ENCODE peak calls at places on chromosomes 1 and 21, in ten cellular contexts. Z is cardiac muscle cell, B is BE2C, E is fibroblast of lung, F is lower lobe of right lung, Q is neural crest cell, G is fibroblast of pulmonary artery, D is endothelial cell, Y is type B pancreatic cell, I is kidney epithelial cell. T is an unnamed sample.

GRCh38 chr1:205678286-205679111 is 1.8 kb downstream of the SLC45A3 start:
- DNase-seq in Q (no peak), Z (peak), G (peak), E (peak), F (no peak), I (no peak), B (no peak), D (no peak), Y (no peak), T (no peak)

GRCh38 chr1:55542901-55543504 is 327.8 kb upstream of the USP24 start:
- DNase-seq in E (peak), G (peak), F (no peak), Q (no peak), I (no peak), Y (no peak), D (no peak), Z (no peak), B (no peak), T (peak)

GRCh38 chr1:162992945-162993344 is 76.2 kb upstream of the RGS4 start:
- DNase-seq in G (no peak), E (no peak), D (no peak), I (no peak), B (no peak), Y (no peak), F (no peak), Z (no peak), Q (no peak), T (no peak)

GRCh38 chr21:42389449-42389835 is 6.4 kb downstream of the TMPRSS3 start:
- DNase-seq in Q (no peak), B (no peak), Y (no peak), I (no peak), Z (no peak), E (no peak), D (no peak), F (no peak), G (no peak), T (no peak)

GRCh38 chr1:34163792-34164509 is 1.1 kb downstream of the CSMD2 start:
- DNase-seq in E (no peak), F (no peak), D (peak), Q (peak), G (no peak), Y (no peak), I (no peak), B (no peak), Z (peak), T (peak)

GRCh38 chr1:60970081-60970509 is 112.3 kb upstream of the NFIA start:
- DNase-seq in F (no peak), E (peak), B (no peak), Z (peak), G (peak), Q (no peak), D (no peak), Y (no peak), I (no peak), T (peak)

GRCh38 chr1:77975907-77976306 is 3.0 kb downstream of the FUBP1 start:
- DNase-seq in G (no peak), D (no peak), E (no peak), Q (no peak), Y (no peak), I (no peak), Z (no peak), B (no peak), F (no peak), T (peak)

GRCh38 chr21:44930543-44930981 is 9.3 kb upstream of the SLX9 start:
- DNase-seq in Y (no peak), B (no peak), I (no peak), E (no peak), Q (no peak), G (no peak), F (peak), Z (peak), D (no peak), T (no peak)

GRCh38 chr1:17239420-17239819 is 9.5 kb upstream of the PADI3 start:
- DNase-seq in B (peak), Q (peak), F (no peak), Z (peak), Y (no peak), G (peak), D (peak), I (peak), E (peak), T (peak)

GRCh38 chr1:200751717-200752116 is 13.0 kb downstream of the CAMSAP2 start:
- DNase-seq in D (no peak), G (no peak), F (no peak), B (no peak), E (no peak), Y (no peak), Z (no peak), I (no peak), Q (no peak), T (no peak)

GRCh38 chr1:41874903-41875411 is 43.8 kb downstream of the HIVEP3 start:
- DNase-seq in G (no peak), D (no peak), Z (no peak), Q (no peak), I (no peak), F (no peak), E (no peak), Y (no peak), B (no peak), T (no peak)

DNA sequence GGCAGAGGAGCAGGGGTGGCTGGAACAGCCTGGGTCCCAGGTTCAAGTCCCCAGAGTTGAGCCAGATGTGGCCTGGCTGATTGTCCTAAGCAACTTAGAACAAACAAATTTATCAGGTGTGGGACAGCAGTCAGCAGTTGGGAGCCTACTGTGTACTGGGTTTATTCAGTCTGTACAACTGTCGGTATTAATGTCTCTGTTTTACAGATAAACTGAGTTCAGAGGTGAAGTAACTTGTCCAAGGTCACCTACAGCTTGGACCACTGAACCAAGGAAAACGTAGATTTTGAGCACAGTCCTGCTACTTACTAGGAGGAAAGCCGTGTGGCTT is 14.6 kb upstream of the TRIM63 start:
- DNase-seq in Q (no peak), F (no peak), Y (no peak), D (no peak), Z (no peak), G (no peak), E (no peak), I (no peak), B (no peak), T (no peak)
- TF ChIP-seq CTCF in Q (no peak), F (no peak), Y (no peak), D (no peak), Z (no peak), G (no peak), E (no peak), I (no peak), B (no peak), T (no peak)

GRCh38 chr1:6107409-6108356 is 62.0 kb downstream of the KCNAB2 start:
- DNase-seq in Z (no peak), G (no peak), E (no peak), B (no peak), Y (no peak), I (no peak), D (no peak), Q (no peak), F (no peak), T (no peak)

GRCh38 chr1:6109688-6110087 is 64.0 kb downstream of the KCNAB2 start:
- DNase-seq in I (no peak), D (no peak), G (no peak), Y (no peak), E (no peak), B (no peak), Q (no peak), F (peak), Z (no peak), T (no peak)

GRCh38 chr1:6110326-6110725 is 64.6 kb downstream of the KCNAB2 start:
- DNase-seq in F (peak), Y (no peak), G (no peak), Q (no peak), D (no peak), I (no peak), E (no peak), Z (no peak), B (no peak), T (no peak)

GRCh38 chr1:6108476-6108875 is 62.8 kb downstream of the KCNAB2 start:
- DNase-seq in Q (no peak), I (no peak), F (no peak), G (no peak), Y (no peak), E (no peak), B (no peak), D (no peak), Z (no peak), T (no peak)

GRCh38 chr1:6108937-6109636 is 63.4 kb downstream of the KCNAB2 start:
- DNase-seq in D (peak), G (peak), Q (no peak), F (peak), B (peak), Y (no peak), I (peak), E (peak), Z (peak), T (peak)
- TF ChIP-seq CTCF in D (no peak), G (peak), Q (peak), F (peak), B (peak), Y (peak), I (peak), E (peak), Z (peak), T (peak)

GRCh38 chr1:94988356-94988755 is 61.4 kb upstream of the CNN3 start:
- DNase-seq in B (no peak), Y (no peak), F (no peak), G (no peak), Q (no peak), E (peak), Z (no peak), D (no peak), I (no peak), T (no peak)
- TF ChIP-seq CTCF in B (no peak), Y (no peak), F (no peak), G (no peak), Q (no peak), E (no peak), Z (no peak), D (no peak), I (no peak), T (no peak)

DNA sequence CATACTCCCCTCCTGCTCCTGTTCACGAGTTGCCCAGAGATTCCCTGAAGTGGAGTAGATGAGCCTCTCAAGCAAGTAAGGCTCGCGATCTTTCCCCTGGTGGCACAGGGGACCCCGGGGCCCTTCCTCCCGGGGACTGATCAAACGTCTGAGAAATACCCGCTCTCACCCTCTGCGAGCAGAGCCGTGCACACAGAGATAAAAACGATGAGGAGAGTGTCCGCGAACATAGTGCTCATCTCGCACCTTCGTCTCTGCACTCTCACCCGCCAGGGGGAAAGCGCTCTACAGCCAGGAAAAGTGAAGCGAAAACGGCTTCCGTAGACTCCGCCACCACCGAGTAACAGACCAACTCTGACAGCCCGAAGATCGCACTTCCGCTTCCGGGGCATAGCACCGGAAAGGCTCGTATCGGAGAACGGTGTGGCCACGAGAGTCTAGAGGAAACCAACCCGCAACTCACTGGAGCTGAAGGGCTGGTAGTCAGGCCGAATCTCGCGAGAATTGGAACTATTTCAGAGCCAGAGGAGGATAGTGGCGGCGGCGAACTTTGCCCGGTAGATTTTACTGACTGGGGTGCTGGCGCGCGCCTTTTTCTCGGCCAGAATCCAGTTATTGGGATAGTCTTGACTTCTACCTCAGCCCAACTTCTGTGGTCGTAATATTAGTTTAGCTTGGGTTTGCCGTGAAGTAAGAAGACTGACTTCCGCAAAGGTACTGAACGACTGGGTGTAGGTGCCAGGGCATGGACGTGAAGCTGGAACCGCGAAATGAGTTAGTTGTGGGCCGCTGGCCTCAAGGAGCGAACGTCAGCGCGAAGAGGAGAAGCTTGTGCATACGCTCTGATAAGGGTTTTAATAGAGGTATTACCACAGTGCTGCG is at the start of gene TMCO1:
- DNase-seq in D (peak), E (peak), Y (peak), F (peak), G (peak), B (peak), Z (peak), Q (peak), I (peak), T (peak)
- TF ChIP-seq CTCF in D (no peak), E (peak), Y (peak), F (no peak), G (peak), B (peak), Z (peak), Q (peak), I (peak), T (peak)

GRCh38 chr1:245512181-245512888 is 357.6 kb downstream of the KIF26B start:
- DNase-seq in E (peak), Q (no peak), Y (no peak), B (no peak), D (no peak), G (no peak), F (no peak), I (no peak), Z (no peak), T (no peak)

GRCh38 chr1:245516178-245516829 is 361.5 kb downstream of the KIF26B start:
- DNase-seq in B (peak), D (no peak), Q (no peak), I (no peak), G (peak), F (no peak), Z (no peak), Y (no peak), E (peak), T (peak)

GRCh38 chr1:245512980-245513578 is 358.3 kb downstream of the KIF26B start:
- DNase-seq in Z (peak), I (no peak), E (peak), B (peak), Y (no peak), G (peak), D (no peak), F (no peak), Q (no peak), T (no peak)
- TF ChIP-seq CTCF in Z (peak), I (peak), E (peak), B (peak), Y (peak), G (peak), D (no peak), F (no peak), Q (peak), T (peak)

GRCh38 chr1:215608646-215609045 is 41.5 kb downstream of the KCTD3 start:
- DNase-seq in E (no peak), G (no peak), D (no peak), F (no peak), Q (no peak), B (no peak), I (no peak), Z (no peak), Y (no peak), T (no peak)

GRCh38 chr1:215605011-215605621 is 38.0 kb downstream of the KCTD3 start:
- DNase-seq in Q (no peak), E (no peak), I (no peak), Y (no peak), F (no peak), B (no peak), G (no peak), Z (peak), D (no peak), T (no peak)

GRCh38 chr1:215607412-215607811 is 40.3 kb downstream of the KCTD3 start:
- DNase-seq in Q (no peak), E (no peak), D (no peak), F (no peak), Y (no peak), Z (no peak), G (no peak), I (no peak), B (no peak), T (no peak)

GRCh38 chr1:215606036-215606435 is 38.9 kb downstream of the KCTD3 start:
- DNase-seq in Q (no peak), B (no peak), Z (no peak), I (no peak), Y (no peak), E (no peak), G (no peak), D (no peak), F (no peak), T (no peak)

GRCh38 chr1:215606564-215607168 is 39.6 kb downstream of the KCTD3 start:
- DNase-seq in Z (peak), D (no peak), F (no peak), Y (no peak), Q (no peak), G (peak), B (no peak), I (no peak), E (peak), T (peak)
- TF ChIP-seq CTCF in Z (peak), D (peak), F (peak), Y (peak), Q (peak), G (peak), B (peak), I (peak), E (no peak), T (peak)

GRCh38 chr1:63143482-63143881 is 178.9 kb upstream of the FOXD3 start:
- DNase-seq in Y (no peak), I (no peak), G (no peak), Z (no peak), F (no peak), D (no peak), Q (no peak), B (no peak), E (no peak), T (no peak)

GRCh38 chr1:63147783-63148182 is 174.6 kb upstream of the FOXD3 start:
- DNase-seq in E (no peak), Z (no peak), D (no peak), I (no peak), B (no peak), G (no peak), F (no peak), Q (no peak), Y (no peak), T (no peak)

GRCh38 chr1:63152572-63152971 is 169.8 kb upstream of the FOXD3 start:
- DNase-seq in F (no peak), Q (no peak), B (no peak), E (no peak), D (no peak), Z (no peak), I (no peak), G (no peak), Y (no peak), T (no peak)

GRCh38 chr1:63148825-63149645 is 173.3 kb upstream of the FOXD3 start:
- DNase-seq in E (peak), D (peak), Z (peak), I (no peak), Y (no peak), F (no peak), Q (peak), B (peak), G (peak), T (peak)
- TF ChIP-seq CTCF in E (peak), D (peak), Z (peak), I (peak), Y (peak), F (peak), Q (peak), B (peak), G (peak), T (peak)

GRCh38 chr1:22043175-22043769 is 9.2 kb upstream of the CDC42 start:
- DNase-seq in B (no peak), Q (no peak), Z (no peak), F (no peak), Y (no peak), G (no peak), E (no peak), I (no peak), D (no peak), T (no peak)

GRCh38 chr1:22041505-22041904 is 11.0 kb upstream of the CDC42 start:
- DNase-seq in D (no peak), Z (no peak), B (no peak), G (no peak), I (no peak), Y (no peak), E (no peak), F (no peak), Q (no peak), T (no peak)

GRCh38 chr1:22038036-22038435 is 14.5 kb upstream of the CDC42 start:
- DNase-seq in Z (no peak), Q (no peak), B (no peak), G (no peak), Y (no peak), I (no peak), E (no peak), F (no peak), D (no peak), T (no peak)

GRCh38 chr1:22037520-22037919 is 15.0 kb upstream of the CDC42 start:
- DNase-seq in I (no peak), Q (no peak), Y (no peak), D (no peak), E (no peak), F (no peak), B (no peak), Z (no peak), G (no peak), T (no peak)

GRCh38 chr1:22039594-22040347 is 12.7 kb upstream of the CDC42 start:
- DNase-seq in E (peak), Z (peak), Y (no peak), G (peak), I (no peak), F (peak), Q (no peak), D (peak), B (no peak), T (peak)
- TF ChIP-seq CTCF in E (no peak), Z (no peak), Y (peak), G (peak), I (no peak), F (no peak), Q (peak), D (no peak), B (no peak), T (no peak)